ENCODE peak calls at places on chromosomes 7 and 10, in seven cellular contexts. One of them, this sample, is unnamed.

GRCh38 chr7:50868426-50869100 is 85.9 kb upstream of the GRB10 start:
- DNase-seq in IMR-90: peak
- DNase-seq in H9: no peak
- DNase-seq in neuronal stem cell: no peak
- DNase-seq in mesendoderm: no peak
- DNase-seq in mesenchymal stem cell: no peak
- DNase-seq in trophoblast cell: no peak
- DNase-seq in this sample: no peak

GRCh38 chr7:20223356-20223755 is 6.2 kb upstream of the MACC1 start:
- DNase-seq in IMR-90: peak
- DNase-seq in H9: no peak
- DNase-seq in neuronal stem cell: no peak
- DNase-seq in mesendoderm: no peak
- DNase-seq in mesenchymal stem cell: no peak
- DNase-seq in trophoblast cell: no peak
- DNase-seq in this sample: no peak

GRCh38 chr7:31146026-31146425 is 93.9 kb downstream of the ADCYAP1R1 start:
- DNase-seq in IMR-90: no peak
- DNase-seq in H9: no peak
- DNase-seq in neuronal stem cell: no peak
- DNase-seq in mesendoderm: no peak
- DNase-seq in mesenchymal stem cell: no peak
- DNase-seq in trophoblast cell: peak
- DNase-seq in this sample: no peak

GRCh38 chr10:12027539-12027938 is 15.1 kb downstream of the UPF2 start:
- DNase-seq in IMR-90: no peak
- DNase-seq in H9: no peak
- DNase-seq in neuronal stem cell: no peak
- DNase-seq in mesendoderm: no peak
- DNase-seq in mesenchymal stem cell: no peak
- DNase-seq in trophoblast cell: no peak
- DNase-seq in this sample: no peak

GRCh38 chr7:36474283-36475010 is 84.8 kb downstream of the ANLN start:
- DNase-seq in IMR-90: peak
- DNase-seq in H9: no peak
- DNase-seq in neuronal stem cell: no peak
- DNase-seq in mesendoderm: no peak
- DNase-seq in mesenchymal stem cell: no peak
- DNase-seq in trophoblast cell: no peak
- DNase-seq in this sample: no peak

GRCh38 chr7:111108526-111108925 is 17.6 kb downstream of the LRRN3 start:
- DNase-seq in IMR-90: peak
- DNase-seq in H9: no peak
- DNase-seq in neuronal stem cell: no peak
- DNase-seq in mesendoderm: no peak
- DNase-seq in mesenchymal stem cell: peak
- DNase-seq in trophoblast cell: no peak
- DNase-seq in this sample: no peak

GRCh38 chr7:33845991-33846509 is 59.3 kb upstream of the BMPER start:
- DNase-seq in IMR-90: peak
- DNase-seq in H9: no peak
- DNase-seq in neuronal stem cell: no peak
- DNase-seq in mesendoderm: no peak
- DNase-seq in mesenchymal stem cell: no peak
- DNase-seq in trophoblast cell: no peak
- DNase-seq in this sample: no peak

GRCh38 chr7:151626422-151627115 is 106.9 kb upstream of the RHEB start:
- DNase-seq in IMR-90: no peak
- DNase-seq in H9: peak
- DNase-seq in neuronal stem cell: peak
- DNase-seq in mesendoderm: peak
- DNase-seq in mesenchymal stem cell: peak
- DNase-seq in trophoblast cell: peak
- DNase-seq in this sample: peak

GRCh38 chr7:99894738-99895137 is 17.9 kb upstream of the OR2AE1 start:
- DNase-seq in IMR-90: no peak
- DNase-seq in H9: no peak
- DNase-seq in neuronal stem cell: no peak
- DNase-seq in mesendoderm: no peak
- DNase-seq in mesenchymal stem cell: no peak
- DNase-seq in trophoblast cell: no peak
- DNase-seq in this sample: no peak

GRCh38 chr7:67137464-67137863 is 140.8 kb downstream of the TYW1 start:
- DNase-seq in IMR-90: peak
- DNase-seq in H9: no peak
- DNase-seq in neuronal stem cell: no peak
- DNase-seq in mesendoderm: no peak
- DNase-seq in mesenchymal stem cell: no peak
- DNase-seq in trophoblast cell: no peak
- DNase-seq in this sample: no peak

GRCh38 chr10:67005981-67006380 is 80.1 kb downstream of the LRRTM3 start:
- DNase-seq in IMR-90: no peak
- DNase-seq in H9: no peak
- DNase-seq in neuronal stem cell: no peak
- DNase-seq in mesendoderm: no peak
- DNase-seq in mesenchymal stem cell: no peak
- DNase-seq in trophoblast cell: no peak
- DNase-seq in this sample: no peak

GRCh38 chr7:7770228-7770627 is 51.8 kb upstream of the RPA3 start:
- DNase-seq in IMR-90: peak
- DNase-seq in H9: no peak
- DNase-seq in neuronal stem cell: no peak
- DNase-seq in mesendoderm: no peak
- DNase-seq in mesenchymal stem cell: peak
- DNase-seq in trophoblast cell: no peak
- DNase-seq in this sample: no peak

GRCh38 chr7:101258243-101258731 is 13.4 kb upstream of the FIS1 start:
- DNase-seq in IMR-90: no peak
- DNase-seq in H9: no peak
- DNase-seq in neuronal stem cell: no peak
- DNase-seq in mesendoderm: no peak
- DNase-seq in mesenchymal stem cell: no peak
- DNase-seq in trophoblast cell: no peak
- DNase-seq in this sample: no peak

GRCh38 chr7:4861227-4861626 is 603 bp downstream of the PAPOLB start:
- DNase-seq in IMR-90: no peak
- DNase-seq in H9: no peak
- DNase-seq in neuronal stem cell: no peak
- DNase-seq in mesendoderm: no peak
- DNase-seq in mesenchymal stem cell: no peak
- DNase-seq in trophoblast cell: no peak
- DNase-seq in this sample: no peak

GRCh38 chr10:28833313-28833712 is 156.0 kb downstream of the BAMBI start:
- DNase-seq in IMR-90: no peak
- DNase-seq in H9: no peak
- DNase-seq in neuronal stem cell: no peak
- DNase-seq in mesendoderm: no peak
- DNase-seq in mesenchymal stem cell: no peak
- DNase-seq in trophoblast cell: no peak
- DNase-seq in this sample: no peak

GRCh38 chr7:100122568-100122967 is 3.1 kb downstream of the CNPY4 start:
- DNase-seq in IMR-90: no peak
- DNase-seq in H9: no peak
- DNase-seq in neuronal stem cell: no peak
- DNase-seq in mesendoderm: no peak
- DNase-seq in mesenchymal stem cell: no peak
- DNase-seq in trophoblast cell: no peak
- DNase-seq in this sample: no peak

GRCh38 chr10:34184901-34185386 is 630.2 kb downstream of the PARD3 start:
- DNase-seq in IMR-90: no peak
- DNase-seq in H9: no peak
- DNase-seq in neuronal stem cell: no peak
- DNase-seq in mesendoderm: no peak
- DNase-seq in mesenchymal stem cell: no peak
- DNase-seq in trophoblast cell: no peak
- DNase-seq in this sample: no peak

GRCh38 chr10:47090042-47090441 is 178.8 kb downstream of the PTPN20 start:
- DNase-seq in IMR-90: no peak
- DNase-seq in H9: no peak
- DNase-seq in neuronal stem cell: no peak
- DNase-seq in mesendoderm: no peak
- DNase-seq in mesenchymal stem cell: no peak
- DNase-seq in trophoblast cell: no peak
- DNase-seq in this sample: no peak

GRCh38 chr10:47088656-47089354 is 177.6 kb downstream of the PTPN20 start:
- DNase-seq in IMR-90: no peak
- DNase-seq in H9: no peak
- DNase-seq in neuronal stem cell: no peak
- DNase-seq in mesendoderm: no peak
- DNase-seq in mesenchymal stem cell: no peak
- DNase-seq in trophoblast cell: no peak
- DNase-seq in this sample: no peak

GRCh38 chr10:47091421-47091820 is 180.2 kb downstream of the PTPN20 start:
- DNase-seq in IMR-90: no peak
- DNase-seq in H9: no peak
- DNase-seq in neuronal stem cell: no peak
- DNase-seq in mesendoderm: no peak
- DNase-seq in mesenchymal stem cell: no peak
- DNase-seq in trophoblast cell: no peak
- DNase-seq in this sample: no peak

GRCh38 chr10:47092822-47093221 is 181.6 kb downstream of the PTPN20 start:
- DNase-seq in IMR-90: no peak
- DNase-seq in H9: peak
- DNase-seq in neuronal stem cell: no peak
- DNase-seq in mesendoderm: no peak
- DNase-seq in mesenchymal stem cell: no peak
- DNase-seq in trophoblast cell: no peak
- DNase-seq in this sample: no peak

DNA sequence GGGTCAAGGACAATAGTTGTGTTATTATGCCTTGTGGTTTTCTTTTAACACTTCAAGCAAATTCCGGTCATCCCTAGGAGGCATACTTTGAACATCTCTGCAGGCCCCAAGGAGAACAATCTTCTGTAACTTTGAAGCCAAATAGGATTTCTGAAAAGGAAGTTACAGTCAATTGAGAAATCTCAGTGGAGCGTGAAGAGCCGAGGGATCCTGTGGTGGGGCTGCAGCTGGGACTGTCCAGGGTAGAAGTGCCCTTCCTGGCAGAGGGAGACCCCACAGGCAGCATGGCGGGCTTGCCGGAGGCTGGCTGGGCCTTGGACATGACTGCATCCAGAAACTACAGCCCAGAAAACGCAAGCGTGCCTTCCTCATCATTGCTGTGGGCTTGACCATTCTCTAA is 179.7 kb downstream of the PTPN20 start:
- DNase-seq in IMR-90: no peak
- DNase-seq in H9: no peak
- DNase-seq in neuronal stem cell: no peak
- DNase-seq in mesendoderm: no peak
- DNase-seq in mesenchymal stem cell: no peak
- DNase-seq in trophoblast cell: no peak
- DNase-seq in this sample: no peak
- H2AK5ac ChIP-seq in IMR-90: no peak
- H2AK5ac ChIP-seq in H9: no peak
- H2AK5ac ChIP-seq in neuronal stem cell: no peak
- H2AK5ac ChIP-seq in mesendoderm: no peak
- H2AK5ac ChIP-seq in mesenchymal stem cell: no peak
- H2AK5ac ChIP-seq in trophoblast cell: no peak
- H2AK5ac ChIP-seq in this sample: no peak

GRCh38 chr10:80794996-80795395 is 257.3 kb downstream of the SH2D4B start:
- DNase-seq in IMR-90: no peak
- DNase-seq in H9: no peak
- DNase-seq in neuronal stem cell: no peak
- DNase-seq in mesendoderm: no peak
- DNase-seq in mesenchymal stem cell: no peak
- DNase-seq in trophoblast cell: no peak
- DNase-seq in this sample: no peak
- H2AK5ac ChIP-seq in IMR-90: no peak
- H2AK5ac ChIP-seq in H9: no peak
- H2AK5ac ChIP-seq in neuronal stem cell: no peak
- H2AK5ac ChIP-seq in mesendoderm: no peak
- H2AK5ac ChIP-seq in mesenchymal stem cell: no peak
- H2AK5ac ChIP-seq in trophoblast cell: no peak
- H2AK5ac ChIP-seq in this sample: no peak

DNA sequence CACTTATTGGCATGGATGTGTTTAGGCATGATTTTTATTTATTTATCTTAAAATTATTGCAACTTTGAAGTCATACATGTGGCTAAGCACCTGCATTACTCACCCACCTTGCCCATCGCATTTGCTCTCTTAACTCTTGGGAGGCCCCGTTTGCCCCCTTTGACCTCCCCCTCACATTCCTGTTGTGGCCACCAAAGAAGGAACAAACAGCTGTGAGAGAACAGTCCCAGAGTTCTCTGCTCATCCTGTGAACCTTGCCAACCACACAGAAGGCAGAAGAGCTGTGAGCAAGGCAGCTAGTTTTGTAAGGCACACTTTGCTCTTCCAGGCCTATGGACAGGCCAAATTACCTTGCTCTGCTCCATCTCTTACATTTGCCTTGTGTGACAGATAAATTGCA is 23.6 kb upstream of the FGL2 start:
- DNase-seq in IMR-90: no peak
- DNase-seq in H9: no peak
- DNase-seq in neuronal stem cell: no peak
- DNase-seq in mesendoderm: no peak
- DNase-seq in mesenchymal stem cell: no peak
- DNase-seq in trophoblast cell: no peak
- DNase-seq in this sample: no peak
- H2AK5ac ChIP-seq in IMR-90: peak
- H2AK5ac ChIP-seq in H9: no peak
- H2AK5ac ChIP-seq in neuronal stem cell: no peak
- H2AK5ac ChIP-seq in mesendoderm: no peak
- H2AK5ac ChIP-seq in mesenchymal stem cell: no peak
- H2AK5ac ChIP-seq in trophoblast cell: no peak
- H2AK5ac ChIP-seq in this sample: no peak

GRCh38 chr10:8269976-8270375 is 215.5 kb downstream of the GATA3 start:
- DNase-seq in IMR-90: no peak
- DNase-seq in H9: no peak
- DNase-seq in neuronal stem cell: no peak
- DNase-seq in mesendoderm: no peak
- DNase-seq in mesenchymal stem cell: no peak
- DNase-seq in trophoblast cell: no peak
- DNase-seq in this sample: no peak

GRCh38 chr10:8272794-8273425 is 218.4 kb downstream of the GATA3 start:
- DNase-seq in IMR-90: no peak
- DNase-seq in H9: no peak
- DNase-seq in neuronal stem cell: no peak
- DNase-seq in mesendoderm: no peak
- DNase-seq in mesenchymal stem cell: no peak
- DNase-seq in trophoblast cell: peak
- DNase-seq in this sample: no peak

GRCh38 chr10:8278099-8278498 is 223.6 kb downstream of the GATA3 start:
- DNase-seq in IMR-90: no peak
- DNase-seq in H9: no peak
- DNase-seq in neuronal stem cell: no peak
- DNase-seq in mesendoderm: no peak
- DNase-seq in mesenchymal stem cell: no peak
- DNase-seq in trophoblast cell: peak
- DNase-seq in this sample: no peak

GRCh38 chr10:8275911-8276310 is 221.4 kb downstream of the GATA3 start:
- DNase-seq in IMR-90: no peak
- DNase-seq in H9: no peak
- DNase-seq in neuronal stem cell: no peak
- DNase-seq in mesendoderm: no peak
- DNase-seq in mesenchymal stem cell: no peak
- DNase-seq in trophoblast cell: no peak
- DNase-seq in this sample: no peak

DNA sequence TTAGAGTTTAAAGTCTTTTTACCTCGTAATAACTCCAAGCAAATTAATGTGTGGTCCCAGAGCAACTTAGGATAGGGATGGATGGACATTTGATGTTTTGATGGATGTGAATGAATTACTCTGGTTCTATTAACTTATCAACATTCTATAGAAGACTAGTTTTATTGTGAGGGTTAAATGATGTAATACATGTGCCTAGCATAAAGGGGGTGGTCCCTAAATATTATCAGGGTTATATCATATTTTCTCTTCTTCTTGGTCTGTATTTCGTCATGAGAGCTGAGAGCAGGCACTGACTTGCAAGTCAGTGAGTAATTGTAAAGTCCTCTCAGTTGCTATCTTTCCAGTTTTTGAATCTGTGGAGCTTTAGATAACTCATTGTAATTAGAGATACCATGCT is 219.3 kb downstream of the GATA3 start:
- DNase-seq in IMR-90: no peak
- DNase-seq in H9: no peak
- DNase-seq in neuronal stem cell: no peak
- DNase-seq in mesendoderm: no peak
- DNase-seq in mesenchymal stem cell: no peak
- DNase-seq in trophoblast cell: peak
- DNase-seq in this sample: no peak
- H2AK5ac ChIP-seq in IMR-90: no peak
- H2AK5ac ChIP-seq in H9: no peak
- H2AK5ac ChIP-seq in neuronal stem cell: no peak
- H2AK5ac ChIP-seq in mesendoderm: no peak
- H2AK5ac ChIP-seq in mesenchymal stem cell: no peak
- H2AK5ac ChIP-seq in trophoblast cell: no peak
- H2AK5ac ChIP-seq in this sample: no peak